ENCODE peak calls at places on chromosomes 12 and 14, in five cellular contexts. E, N, D, X and K are unnamed samples.

GRCh38 chr12:75720807-75721206 is 209.4 kb upstream of the KRR1 start:
- DNase-seq in E (no peak), N (no peak), D (peak), X (no peak), K (no peak)

GRCh38 chr12:76866726-76867125 is 12.1 kb downstream of the CSRP2 start:
- DNase-seq in E (no peak), N (no peak), D (no peak), X (no peak), K (no peak)

GRCh38 chr12:92363295-92364146 is 217.9 kb upstream of the BTG1 start:
- DNase-seq in E (peak), N (peak), D (peak), X (peak), K (no peak)

GRCh38 chr12:126742326-126742725 is 1524.6 kb upstream of the TMEM132C start:
- DNase-seq in E (no peak), N (no peak), D (no peak), X (no peak), K (no peak)

GRCh38 chr12:22083167-22083566 is 37.1 kb downstream of the CMAS start:
- DNase-seq in E (no peak), N (no peak), D (peak), X (no peak), K (no peak)

GRCh38 chr12:254912-255311 is 7.7 kb downstream of the SLC6A13 start:
- DNase-seq in E (no peak), N (no peak), D (no peak), X (no peak), K (no peak)

GRCh38 chr14:77303417-77304156 is 17.1 kb downstream of the POMT2 start:
- DNase-seq in E (no peak), N (no peak), D (no peak), X (peak), K (no peak)

GRCh38 chr14:60161176-60162107 is 3.8 kb downstream of the DHRS7 start:
- DNase-seq in E (no peak), N (no peak), D (no peak), X (peak), K (no peak)

GRCh38 chr12:97386133-97386581 is 76.4 kb upstream of the RMST start:
- DNase-seq in E (no peak), N (no peak), D (no peak), X (no peak), K (peak)

GRCh38 chr14:100610511-100611217 is 23.4 kb upstream of the BEGAIN start:
- DNase-seq in E (no peak), N (no peak), D (no peak), X (no peak), K (no peak)

GRCh38 chr12:51838036-51838435 is 10.5 kb downstream of the FIGNL2 start:
- DNase-seq in E (no peak), N (no peak), D (no peak), X (no peak), K (no peak)

GRCh38 chr12:103794814-103795213 is 46.2 kb downstream of the NT5DC3 start:
- DNase-seq in E (no peak), N (no peak), D (peak), X (no peak), K (no peak)

GRCh38 chr12:105843989-105844768 is 294.6 kb downstream of the NUAK1 start:
- DNase-seq in E (no peak), N (no peak), D (no peak), X (no peak), K (no peak)

GRCh38 chr12:67573456-67573855 is 75.1 kb upstream of the DYRK2 start:
- DNase-seq in E (no peak), N (no peak), D (no peak), X (no peak), K (no peak)

GRCh38 chr12:104677441-104678089 is 220.8 kb downstream of the CHST11 start:
- DNase-seq in E (no peak), N (no peak), D (no peak), X (no peak), K (no peak)

GRCh38 chr12:1662761-1663439 is 28.0 kb upstream of the ADIPOR2 start:
- DNase-seq in E (no peak), N (no peak), D (peak), X (no peak), K (no peak)

GRCh38 chr12:57461326-57461903 is 1.8 kb downstream of the GLI1 start:
- DNase-seq in E (peak), N (peak), D (peak), X (peak), K (no peak)

GRCh38 chr12:57459750-57460400 is at the start of gene GLI1:
- DNase-seq in E (no peak), N (no peak), D (peak), X (no peak), K (no peak)

GRCh38 chr12:57461904-57462306 is 2.3 kb downstream of the GLI1 start:
- DNase-seq in E (no peak), N (no peak), D (no peak), X (no peak), K (no peak)

GRCh38 chr12:57459055-57459749 is 383 bp upstream of the GLI1 start:
- DNase-seq in E (peak), N (peak), D (peak), X (peak), K (peak)

GRCh38 chr12:57460457-57461325 is 1.1 kb downstream of the GLI1 start:
- DNase-seq in E (no peak), N (no peak), D (peak), X (no peak), K (no peak)
- TF ChIP-seq CTCF in E (no peak), N (no peak), D (no peak), X (no peak), K (no peak)

GRCh38 chr12:82698959-82699358 is 12.3 kb downstream of the TMTC2 start:
- DNase-seq in E (no peak), N (no peak), D (no peak), X (no peak), K (no peak)
- H3K27ac ChIP-seq in E (no peak), N (no peak), D (no peak), X (no peak), K (peak)

DNA sequence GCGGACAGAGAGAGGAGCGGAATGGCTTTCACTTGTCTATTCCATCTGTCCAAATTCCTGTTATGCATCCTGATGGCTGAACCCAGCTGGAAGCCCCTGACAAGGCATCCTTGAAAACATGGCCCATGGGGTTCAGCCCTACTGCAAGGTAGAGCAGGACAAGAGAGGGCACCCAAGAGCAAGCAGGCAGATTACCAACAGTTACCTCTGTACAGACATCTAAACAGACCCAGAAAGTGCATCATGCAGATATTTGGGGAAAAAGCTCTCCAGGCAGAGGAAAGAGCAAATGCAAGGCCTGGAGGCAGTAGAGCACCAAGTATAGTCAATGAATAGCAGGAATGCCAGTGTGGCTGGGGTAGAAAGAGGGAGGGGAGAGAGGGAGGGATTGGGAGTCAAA is 407.5 kb downstream of the PCNX1 start:
- DNase-seq in E (no peak), N (no peak), D (no peak), X (no peak), K (no peak)
- TF ChIP-seq CTCF in E (no peak), N (no peak), D (no peak), X (no peak), K (no peak)

DNA sequence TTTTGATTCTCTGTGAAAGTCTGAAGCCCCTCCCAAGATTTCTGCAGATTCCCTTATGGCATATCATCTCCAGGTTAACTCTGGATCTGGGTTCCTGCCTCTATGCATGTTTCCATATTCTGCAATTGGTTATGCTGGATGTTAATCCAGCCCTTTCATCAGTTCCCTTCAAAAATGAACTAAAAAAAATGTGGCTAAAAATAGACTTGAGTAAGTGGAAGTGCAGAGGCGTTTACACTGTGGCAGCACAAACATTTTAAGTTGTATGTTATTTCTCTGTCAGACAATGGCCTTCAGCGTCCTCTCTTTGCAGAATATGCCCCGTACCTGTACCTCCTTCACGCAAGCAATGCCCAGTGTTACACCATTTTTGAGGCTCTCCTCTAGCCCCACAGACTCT is 11.5 kb downstream of the MGST1 start:
- DNase-seq in E (no peak), N (no peak), D (no peak), X (no peak), K (no peak)
- H3K27ac ChIP-seq in E (no peak), N (no peak), D (peak), X (no peak), K (no peak)

GRCh38 chr12:42444192-42444943 is 118.4 kb downstream of the PPHLN1 start:
- DNase-seq in E (no peak), N (no peak), D (no peak), X (no peak), K (no peak)
- TF ChIP-seq CTCF in E (no peak), N (no peak), D (no peak), X (no peak), K (no peak)

GRCh38 chr12:32125455-32126084 is 18.9 kb downstream of the BICD1 start:
- DNase-seq in E (no peak), N (no peak), D (no peak), X (no peak), K (no peak)
- H3K27ac ChIP-seq in E (no peak), N (no peak), D (peak), X (no peak), K (no peak)

DNA sequence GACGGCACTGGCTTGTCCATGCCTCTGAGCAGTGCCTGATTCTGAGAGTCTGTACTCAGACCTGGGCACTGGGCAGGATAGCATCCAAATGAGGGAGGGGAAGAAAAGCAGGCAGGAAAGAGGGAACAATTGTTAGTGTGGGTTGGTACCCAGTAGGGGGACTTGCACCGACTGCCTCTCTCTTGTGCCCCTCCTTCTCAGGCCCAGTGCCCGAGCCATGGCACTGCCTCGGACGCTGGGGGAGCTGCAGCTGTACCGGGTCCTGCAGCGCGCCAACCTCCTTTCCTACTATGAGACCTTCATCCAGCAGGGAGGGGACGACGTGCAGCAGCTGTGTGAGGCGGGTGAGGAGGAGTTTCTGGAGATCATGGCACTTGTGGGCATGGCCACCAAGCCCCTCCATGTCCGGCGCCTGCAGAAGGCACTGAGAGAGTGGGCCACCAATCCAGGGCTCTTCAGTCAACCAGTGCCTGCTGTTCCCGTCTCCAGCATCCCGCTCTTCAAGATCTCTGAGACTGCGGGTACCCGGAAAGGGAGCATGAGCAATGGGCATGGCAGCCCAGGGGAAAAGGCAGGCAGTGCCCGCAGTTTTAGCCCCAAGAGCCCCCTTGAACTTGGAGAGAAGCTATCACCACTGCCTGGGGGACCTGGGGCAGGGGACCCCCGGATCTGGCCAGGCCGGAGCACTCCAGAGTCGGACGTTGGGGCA is 2.2 kb downstream of the NAB2 start:
- DNase-seq in E (no peak), N (no peak), D (no peak), X (peak), K (peak)
- TF ChIP-seq CTCF in E (peak), N (no peak), D (no peak), X (no peak), K (peak)

DNA sequence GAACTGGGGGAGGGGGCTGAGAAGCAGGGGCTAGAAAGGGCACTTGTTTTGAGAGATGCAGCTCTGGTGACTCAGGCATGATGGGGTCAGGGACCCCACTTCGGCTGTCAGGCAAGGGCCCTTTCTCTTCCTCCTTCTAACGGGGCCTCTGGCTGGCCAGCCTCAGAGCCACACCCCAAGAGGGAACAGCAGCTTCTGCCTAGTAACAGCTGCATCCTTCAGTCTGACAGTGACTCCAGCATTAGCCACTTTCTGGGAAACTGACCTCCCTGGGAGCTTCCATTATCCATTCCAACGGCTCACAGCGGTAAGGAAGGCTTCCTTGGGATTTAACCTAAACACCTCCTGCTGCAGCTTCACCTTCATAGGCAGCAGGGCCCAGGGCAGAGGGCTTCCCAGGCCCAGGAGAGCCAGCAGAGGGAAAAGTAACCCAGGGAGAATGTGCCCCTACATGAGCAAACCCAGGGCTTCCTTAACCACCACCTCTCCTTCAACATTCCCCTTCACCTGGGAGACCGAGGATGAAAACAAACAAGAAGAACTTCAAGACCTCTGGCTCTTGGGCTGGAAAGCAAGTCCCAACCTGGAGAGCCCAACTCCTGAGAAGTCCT is 2.7 kb downstream of the NCKAP5L start:
- DNase-seq in E (peak), N (no peak), D (no peak), X (peak), K (no peak)
- H3K27ac ChIP-seq in E (peak), N (no peak), D (no peak), X (no peak), K (peak)